ENCODE peak calls at places on chromosomes 7 and 10, in five cellular contexts. C is upper lobe of left lung, E is Panc1, I is stomach, B is sigmoid colon. X is an unnamed sample.

GRCh38 chr10:58266003-58266825 is 1.5 kb downstream of the IPMK start:
- DNase-seq in B (no peak), C (no peak), I (no peak), E (peak; percentile 30), X (no peak)

GRCh38 chr7:76428868-76429805 is 4.4 kb downstream of the ZP3 start:
- DNase-seq in I (no peak), E (no peak), C (no peak), B (peak; percentile 58), X (peak; percentile 73)

GRCh38 chr10:122054046-122055025 is 65.4 kb downstream of the TACC2 start:
- DNase-seq in B (peak; percentile 84), I (peak; percentile 54), C (no peak), E (no peak), X (no peak)

GRCh38 chr7:28792858-28793257 is 165.3 kb downstream of the TRIL start:
- DNase-seq in B (no peak), C (no peak), I (no peak), E (no peak), X (no peak)

GRCh38 chr10:93701903-93702277 is 502 bp downstream of the FRA10AC1 start:
- DNase-seq in C (no peak), B (no peak), I (no peak), E (no peak), X (no peak)

GRCh38 chr7:95608344-95609173 is 12.2 kb upstream of the PDK4 start:
- DNase-seq in B (peak; percentile 99), I (peak; percentile 95), E (peak; percentile 97), C (peak; percentile 19), X (peak; percentile 97)

GRCh38 chr10:94138391-94138790 is 144.7 kb downstream of the PLCE1 start:
- DNase-seq in I (no peak), B (no peak), E (no peak), C (no peak), X (no peak)

GRCh38 chr10:43225004-43225786 is 41.7 kb downstream of the RASGEF1A start:
- DNase-seq in E (no peak), B (no peak), C (no peak), I (no peak), X (peak; percentile 4)

GRCh38 chr10:22003111-22003963 is at the start of gene DNAJC1:
- DNase-seq in C (peak; percentile 98), I (peak; percentile 99), E (no peak), B (peak; percentile 98), X (peak; percentile 99)

GRCh38 chr10:11667756-11668155 is 56.3 kb upstream of the USP6NL start:
- DNase-seq in E (no peak), C (no peak), B (no peak), I (no peak), X (peak; percentile 16)
- TF ChIP-seq POLR2AphosphoS5 in E (no peak), C (no peak), B (no peak), I (no peak), X (no peak)

GRCh38 chr7:140196361-140197217 is 19.8 kb upstream of the KDM7A start:
- DNase-seq in I (no peak), E (no peak), C (no peak), B (peak; percentile 85), X (peak; percentile 88)
- H3K4me3 ChIP-seq in I (no peak overlapping the region), E (no peak overlapping the region), C (no peak overlapping the region), B (no peak overlapping the region), X (no peak overlapping the region)

DNA sequence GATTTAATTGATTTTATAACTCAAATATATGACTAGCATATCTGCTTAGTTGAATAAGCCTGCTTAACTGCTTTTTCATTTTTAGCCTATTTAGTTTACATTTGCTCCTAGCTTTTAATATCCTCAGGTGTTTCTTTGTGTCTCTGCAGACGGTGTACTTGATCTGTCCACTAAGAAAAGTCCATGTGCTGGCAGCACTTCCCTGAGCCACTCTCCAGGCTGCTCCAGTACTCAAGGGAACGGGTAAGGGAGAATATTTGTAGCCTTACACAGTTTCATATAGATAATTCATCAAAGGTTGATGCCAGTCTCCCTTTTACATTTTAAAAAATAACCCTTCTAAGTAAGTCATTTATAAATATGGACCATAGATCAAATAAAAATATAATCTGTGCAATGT is 119.9 kb downstream of the LCOR start:
- DNase-seq in E (no peak), C (no peak), B (no peak), I (no peak), X (no peak)
- H3K36me3 ChIP-seq in E (peaks cover 18% of the 10 kb centered on the region), C (peaks cover 28% of the 10 kb centered on the region), B (no peaks in the 10 kb centered on the region), I (peaks cover 6% of the 10 kb centered on the region), X (peaks cover 35% of the 10 kb centered on the region)

DNA sequence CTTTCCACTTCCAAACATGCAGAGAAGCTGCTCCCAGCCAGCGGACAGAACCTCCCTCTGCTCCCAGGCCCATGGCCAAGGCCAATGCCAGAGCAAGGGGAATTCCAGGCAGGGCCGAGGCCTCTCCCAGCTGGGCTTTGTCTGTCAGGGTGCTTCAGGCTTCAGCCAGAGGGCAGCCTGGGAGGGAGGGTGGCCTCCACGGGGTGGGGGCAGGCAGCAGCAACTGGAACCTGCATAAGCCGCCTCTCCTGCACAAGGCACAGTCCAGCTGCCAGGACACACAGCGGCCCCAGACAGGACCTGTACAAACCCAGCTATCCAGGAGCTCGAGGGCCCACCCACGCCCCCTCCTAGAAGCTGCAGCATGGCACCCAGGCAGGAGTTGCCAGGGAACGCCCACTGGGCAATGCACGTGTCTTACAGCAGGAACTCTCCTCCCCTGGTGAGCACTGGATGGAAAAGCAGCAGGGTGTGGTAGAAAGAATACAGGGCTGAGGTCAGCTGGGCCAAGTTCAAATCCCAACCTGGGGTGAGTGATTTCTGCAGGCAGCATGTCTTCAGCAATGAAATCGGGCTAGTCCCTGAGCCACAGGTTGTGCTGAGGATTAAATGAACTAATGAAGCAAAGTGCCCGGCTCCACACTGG is 7.6 kb downstream of the FAM53B start:
- DNase-seq in E (no peak), I (peak; percentile 75), C (peak; percentile 82), B (peak; percentile 95), X (no peak)
- TF ChIP-seq POLR2AphosphoS5 in E (no peak), I (peak; percentile 61), C (peak; percentile 42), B (peak; percentile 70), X (no peak)

GRCh38 chr10:127148066-127148932 is 48.1 kb downstream of the INSYN2A start:
- DNase-seq in I (no peak), B (no peak), C (no peak), E (peak; percentile 89), X (no peak)
- H3K4me3 ChIP-seq in I (no peak overlapping the region), B (no peak overlapping the region), C (no peak overlapping the region), E (no peak overlapping the region), X (no peak overlapping the region)

GRCh38 chr7:159112136-159113011 is 32.3 kb downstream of the VIPR2 start:
- DNase-seq in C (peak; percentile 72), B (peak; percentile 54), E (no peak), I (no peak), X (no peak)
- H3K36me3 ChIP-seq in C (no peaks in the 10 kb centered on the region), B (no peaks in the 10 kb centered on the region), E (no peaks in the 10 kb centered on the region), I (no peaks in the 10 kb centered on the region), X (no peaks in the 10 kb centered on the region)

GRCh38 chr7:70619659-70620058 is 512.3 kb upstream of the GALNT17 start:
- DNase-seq in E (no peak), I (no peak), C (no peak), B (no peak), X (no peak)

GRCh38 chr7:70619130-70619529 is 512.8 kb upstream of the GALNT17 start:
- DNase-seq in I (no peak), E (no peak), B (no peak), C (no peak), X (no peak)

GRCh38 chr7:70618020-70618551 is 513.9 kb upstream of the GALNT17 start:
- DNase-seq in C (no peak), I (no peak), B (no peak), E (no peak), X (no peak)

GRCh38 chr7:70620333-70621055 is 511.4 kb upstream of the GALNT17 start:
- DNase-seq in B (no peak), E (no peak), C (peak; percentile 47), I (no peak), X (no peak)

GRCh38 chr7:70621954-70622596 is 509.9 kb upstream of the GALNT17 start:
- DNase-seq in B (no peak), C (no peak), E (no peak), I (no peak), X (no peak)
- TF ChIP-seq POLR2AphosphoS5 in B (no peak), C (no peak), E (no peak), I (no peak), X (no peak)

GRCh38 chr10:132330486-132330833 is 1.5 kb upstream of the LRRC27 start:
- DNase-seq in C (no peak), I (no peak), B (peak; percentile 37), E (no peak), X (no peak)

GRCh38 chr10:132328738-132329137 is 3.3 kb upstream of the LRRC27 start:
- DNase-seq in I (no peak), E (no peak), C (no peak), B (peak; percentile 58), X (no peak)

GRCh38 chr10:132328130-132328529 is 3.9 kb upstream of the LRRC27 start:
- DNase-seq in B (peak; percentile 14), I (no peak), C (no peak), E (no peak), X (peak; percentile 18)

GRCh38 chr10:132331259-132331955 is 586 bp upstream of the LRRC27 start:
- DNase-seq in B (no peak), E (no peak), I (no peak), C (no peak), X (no peak)

DNA sequence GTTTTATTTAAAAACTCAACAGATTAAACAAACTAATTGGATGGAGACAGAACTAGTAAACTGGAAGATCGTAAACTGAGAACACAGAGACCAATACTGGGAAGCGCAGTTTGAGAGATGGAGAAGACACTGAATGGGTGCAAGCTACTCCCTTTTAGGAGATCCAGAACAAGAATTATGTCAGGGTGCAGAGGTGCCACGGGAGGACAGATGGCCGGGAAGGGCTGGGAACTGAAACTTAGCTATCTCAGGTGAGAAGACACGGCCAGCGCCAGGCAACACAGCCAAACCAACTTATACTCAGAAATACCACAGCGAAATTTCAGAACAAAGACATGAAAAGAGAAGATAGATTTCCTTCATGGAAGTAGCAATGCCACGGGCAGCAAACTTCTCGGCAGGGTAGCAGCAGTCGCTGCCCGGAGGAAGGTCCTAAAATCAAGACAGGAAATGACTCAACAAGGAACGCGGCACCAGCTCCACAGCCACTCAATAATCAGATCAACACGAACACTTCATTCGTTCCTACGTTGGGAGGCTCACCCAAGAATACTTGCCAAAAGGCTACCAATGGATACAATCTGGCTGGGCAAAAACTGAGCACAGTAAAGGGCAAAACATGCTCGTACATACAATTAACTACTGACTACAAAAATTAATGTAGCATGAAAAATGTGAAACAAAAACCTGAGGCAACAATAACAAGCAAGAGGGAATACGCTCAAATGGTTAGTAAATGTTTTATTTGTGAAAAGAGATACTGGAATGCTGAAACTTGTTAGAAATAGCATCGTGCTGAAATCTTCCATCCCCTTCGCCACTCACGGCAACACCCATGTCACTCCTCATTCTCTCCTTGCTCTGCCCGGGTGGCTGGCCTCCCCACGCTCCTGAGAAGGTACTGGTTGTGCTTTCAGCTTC is 2.2 kb upstream of the LRRC27 start:
- DNase-seq in I (no peak), B (peak; percentile 66), C (no peak), E (no peak), X (peak; percentile 39)
- H3K4me3 ChIP-seq in I (peak overlapping the region; percentile 97), B (peak overlapping the region; percentile 1), C (no peak overlapping the region), E (peak overlapping the region; percentile 98), X (peak overlapping the region; percentile 65)

GRCh38 chr10:91864744-91865143 is 44.5 kb downstream of the FGFBP3 start:
- DNase-seq in B (no peak), C (no peak), I (no peak), E (no peak), X (no peak)
- H3K36me3 ChIP-seq in B (no peaks in the 10 kb centered on the region), C (peaks cover 24% of the 10 kb centered on the region), I (peaks cover 19% of the 10 kb centered on the region), E (peaks cover 46% of the 10 kb centered on the region), X (peaks cover 53% of the 10 kb centered on the region)

X was measured in suprapubic skin.